ENCODE peak calls at places on chromosomes 3 and 15, in seven cellular contexts. A, F, I, E, H, L and Z are unnamed samples.

GRCh38 chr3:37899101-37899707 is 37.5 kb downstream of the CTDSPL start:
- DNase-seq in A (no peak), F (no peak), I (no peak), E (no peak), H (peak; percentile 15), L (no peak), Z (no peak)

GRCh38 chr3:46702246-46703012 is 1.2 kb downstream of the TMIE start:
- DNase-seq in A (no peak), F (no peak), I (no peak), E (no peak), H (no peak), L (no peak), Z (no peak)

GRCh38 chr15:89328398-89329254 is 6.0 kb downstream of the POLG start:
- DNase-seq in A (no peak), F (no peak), I (no peak), E (no peak), H (no peak), L (no peak), Z (no peak)

GRCh38 chr3:107699682-107700081 is 176.9 kb downstream of the BBX start:
- DNase-seq in A (no peak), F (no peak), I (no peak), E (no peak), H (no peak), L (no peak), Z (no peak)

GRCh38 chr3:36738701-36739100 is 25.7 kb downstream of the DCLK3 start:
- DNase-seq in A (no peak), F (no peak), I (no peak), E (no peak), H (no peak), L (no peak), Z (no peak)

GRCh38 chr15:70698412-70698811 is 64.9 kb downstream of the UACA start:
- DNase-seq in A (no peak), F (no peak), I (no peak), E (no peak), H (no peak), L (no peak), Z (no peak)

GRCh38 chr3:34009480-34009844 is 211.0 kb downstream of the PDCD6IP start:
- DNase-seq in A (no peak), F (no peak), I (no peak), E (no peak), H (no peak), L (no peak), Z (no peak)

GRCh38 chr15:74631408-74631807 is 15.8 kb downstream of the CLK3 start:
- DNase-seq in A (no peak), F (no peak), I (no peak), E (peak; percentile 84), H (no peak), L (no peak), Z (no peak)

GRCh38 chr3:49173792-49174170 is 2.4 kb downstream of the KLHDC8B start:
- DNase-seq in A (no peak), F (no peak), I (no peak), E (peak; percentile 35), H (no peak), L (no peak), Z (no peak)